ENCODE peak calls at places on chromosomes 3 and 15, in eight cellular contexts. One of them, this sample, is unnamed.

GRCh38 chr3:16399473-16399872 is 114.0 kb downstream of the RFTN1 start:
- DNase-seq in ascending aorta: no peak
- DNase-seq in HFF-Myc: peak
- DNase-seq in lower leg skin: peak
- DNase-seq in HCT116: no peak
- DNase-seq in Peyer's patch: no peak
- DNase-seq in osteocyte: no peak
- DNase-seq in sigmoid colon: no peak
- DNase-seq in this sample: no peak

GRCh38 chr3:109224333-109224732 is 87.8 kb downstream of the C3orf85 start:
- DNase-seq in osteocyte: no peak
- DNase-seq in HFF-Myc: no peak
- DNase-seq in sigmoid colon: no peak
- DNase-seq in ascending aorta: no peak
- DNase-seq in HCT116: peak
- DNase-seq in lower leg skin: no peak
- DNase-seq in Peyer's patch: no peak
- DNase-seq in this sample: no peak

GRCh38 chr3:128649264-128649663 is 1.4 kb downstream of the RPN1 start:
- DNase-seq in sigmoid colon: peak
- DNase-seq in Peyer's patch: no peak
- DNase-seq in HFF-Myc: no peak
- DNase-seq in ascending aorta: no peak
- DNase-seq in osteocyte: no peak
- DNase-seq in HCT116: no peak
- DNase-seq in lower leg skin: no peak
- DNase-seq in this sample: no peak

GRCh38 chr15:77243146-77243545 is 172.2 kb upstream of the TSPAN3 start:
- DNase-seq in lower leg skin: no peak
- DNase-seq in HCT116: no peak
- DNase-seq in osteocyte: no peak
- DNase-seq in sigmoid colon: no peak
- DNase-seq in Peyer's patch: no peak
- DNase-seq in HFF-Myc: no peak
- DNase-seq in ascending aorta: no peak
- DNase-seq in this sample: no peak

GRCh38 chr3:149763565-149763964 is 11.3 kb upstream of the COMMD2 start:
- DNase-seq in Peyer's patch: no peak
- DNase-seq in ascending aorta: no peak
- DNase-seq in HFF-Myc: no peak
- DNase-seq in osteocyte: no peak
- DNase-seq in sigmoid colon: no peak
- DNase-seq in lower leg skin: no peak
- DNase-seq in HCT116: no peak
- DNase-seq in this sample: no peak

GRCh38 chr3:140994316-140994715 is 52.7 kb downstream of the SLC25A36 start:
- DNase-seq in osteocyte: no peak
- DNase-seq in lower leg skin: no peak
- DNase-seq in HFF-Myc: no peak
- DNase-seq in HCT116: no peak
- DNase-seq in sigmoid colon: no peak
- DNase-seq in Peyer's patch: no peak
- DNase-seq in ascending aorta: no peak
- DNase-seq in this sample: no peak

GRCh38 chr3:17643691-17644090 is 98.7 kb downstream of the TBC1D5 start:
- DNase-seq in HFF-Myc: no peak
- DNase-seq in sigmoid colon: no peak
- DNase-seq in lower leg skin: no peak
- DNase-seq in osteocyte: no peak
- DNase-seq in Peyer's patch: no peak
- DNase-seq in HCT116: no peak
- DNase-seq in ascending aorta: no peak
- DNase-seq in this sample: no peak

GRCh38 chr3:143807987-143808386 is 40.3 kb downstream of the SLC9A9 start:
- DNase-seq in Peyer's patch: no peak
- DNase-seq in ascending aorta: no peak
- DNase-seq in HCT116: no peak
- DNase-seq in lower leg skin: no peak
- DNase-seq in osteocyte: no peak
- DNase-seq in sigmoid colon: no peak
- DNase-seq in HFF-Myc: no peak
- DNase-seq in this sample: no peak

GRCh38 chr15:75153084-75153483 is 48.6 kb upstream of the C15orf39 start:
- DNase-seq in HCT116: peak
- DNase-seq in sigmoid colon: no peak
- DNase-seq in ascending aorta: peak
- DNase-seq in osteocyte: no peak
- DNase-seq in Peyer's patch: no peak
- DNase-seq in lower leg skin: peak
- DNase-seq in HFF-Myc: peak
- DNase-seq in this sample: no peak

GRCh38 chr15:23647421-23648375 is at the start of gene MAGEL2:
- DNase-seq in Peyer's patch: no peak
- DNase-seq in HFF-Myc: no peak
- DNase-seq in osteocyte: no peak
- DNase-seq in ascending aorta: no peak
- DNase-seq in lower leg skin: no peak
- DNase-seq in HCT116: no peak
- DNase-seq in sigmoid colon: no peak
- DNase-seq in this sample: no peak

GRCh38 chr3:18279338-18279737 is 145.8 kb downstream of the SATB1 start:
- DNase-seq in sigmoid colon: no peak
- DNase-seq in HCT116: no peak
- DNase-seq in ascending aorta: no peak
- DNase-seq in HFF-Myc: no peak
- DNase-seq in osteocyte: no peak
- DNase-seq in lower leg skin: no peak
- DNase-seq in Peyer's patch: no peak
- DNase-seq in this sample: no peak

GRCh38 chr3:186940965-186941364 is 10.6 kb downstream of the ST6GAL1 start:
- DNase-seq in osteocyte: no peak
- DNase-seq in ascending aorta: peak
- DNase-seq in Peyer's patch: no peak
- DNase-seq in HCT116: no peak
- DNase-seq in lower leg skin: no peak
- DNase-seq in sigmoid colon: no peak
- DNase-seq in HFF-Myc: no peak
- DNase-seq in this sample: no peak

GRCh38 chr3:52789746-52790040 is 4.9 kb upstream of the ITIH3 start:
- DNase-seq in lower leg skin: no peak
- DNase-seq in Peyer's patch: no peak
- DNase-seq in HCT116: no peak
- DNase-seq in sigmoid colon: no peak
- DNase-seq in osteocyte: no peak
- DNase-seq in HFF-Myc: no peak
- DNase-seq in ascending aorta: no peak
- DNase-seq in this sample: no peak

GRCh38 chr3:79111375-79112052 is 656.3 kb downstream of the ROBO1 start:
- DNase-seq in ascending aorta: no peak
- DNase-seq in sigmoid colon: no peak
- DNase-seq in HCT116: no peak
- DNase-seq in osteocyte: no peak
- DNase-seq in HFF-Myc: peak
- DNase-seq in lower leg skin: no peak
- DNase-seq in Peyer's patch: no peak
- DNase-seq in this sample: no peak

GRCh38 chr3:44554626-44555592 is at the start of gene ZKSCAN7:
- DNase-seq in Peyer's patch: peak
- DNase-seq in sigmoid colon: peak
- DNase-seq in HFF-Myc: no peak
- DNase-seq in osteocyte: peak
- DNase-seq in HCT116: no peak
- DNase-seq in lower leg skin: peak
- DNase-seq in ascending aorta: no peak
- DNase-seq in this sample: peak
- TF ChIP-seq CTCF in Peyer's patch: peak
- TF ChIP-seq CTCF in sigmoid colon: no peak
- TF ChIP-seq CTCF in HFF-Myc: no peak
- TF ChIP-seq CTCF in osteocyte: peak
- TF ChIP-seq CTCF in HCT116: no peak
- TF ChIP-seq CTCF in lower leg skin: no peak
- TF ChIP-seq CTCF in ascending aorta: no peak
- TF ChIP-seq CTCF in this sample: no peak

GRCh38 chr3:42957573-42957972 is 21.5 kb upstream of the GASK1A start:
- DNase-seq in HCT116: no peak
- DNase-seq in lower leg skin: no peak
- DNase-seq in Peyer's patch: no peak
- DNase-seq in ascending aorta: no peak
- DNase-seq in osteocyte: no peak
- DNase-seq in HFF-Myc: no peak
- DNase-seq in sigmoid colon: no peak
- DNase-seq in this sample: no peak
- TF ChIP-seq CTCF in HCT116: peak
- TF ChIP-seq CTCF in lower leg skin: no peak
- TF ChIP-seq CTCF in Peyer's patch: no peak
- TF ChIP-seq CTCF in ascending aorta: no peak
- TF ChIP-seq CTCF in osteocyte: no peak
- TF ChIP-seq CTCF in HFF-Myc: peak
- TF ChIP-seq CTCF in sigmoid colon: no peak
- TF ChIP-seq CTCF in this sample: no peak

DNA sequence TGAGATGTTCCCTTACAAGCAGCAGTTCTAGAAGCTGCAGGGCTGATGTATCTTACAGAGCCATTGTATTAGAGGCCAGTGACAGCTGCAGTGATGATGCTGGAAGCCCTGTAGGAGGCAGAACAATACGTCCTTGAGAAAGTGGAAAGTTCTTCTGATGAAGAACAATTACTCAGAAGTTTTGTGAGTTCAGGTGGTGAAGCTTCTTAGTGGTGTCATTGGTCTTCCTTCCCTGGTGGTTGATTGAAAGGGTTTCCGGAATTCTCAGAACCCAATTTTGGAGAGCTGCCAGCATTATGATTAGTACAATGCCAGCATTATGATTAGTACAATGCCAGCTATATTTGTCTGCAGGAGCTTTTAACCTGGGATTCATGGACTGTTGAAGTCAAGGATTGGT is 356.4 kb downstream of the MFSD1 start:
- DNase-seq in HCT116: peak
- DNase-seq in ascending aorta: no peak
- DNase-seq in sigmoid colon: no peak
- DNase-seq in Peyer's patch: no peak
- DNase-seq in HFF-Myc: no peak
- DNase-seq in lower leg skin: no peak
- DNase-seq in osteocyte: no peak
- DNase-seq in this sample: no peak
- TF ChIP-seq CTCF in HCT116: peak
- TF ChIP-seq CTCF in ascending aorta: no peak
- TF ChIP-seq CTCF in sigmoid colon: no peak
- TF ChIP-seq CTCF in Peyer's patch: no peak
- TF ChIP-seq CTCF in HFF-Myc: peak
- TF ChIP-seq CTCF in lower leg skin: no peak
- TF ChIP-seq CTCF in osteocyte: no peak
- TF ChIP-seq CTCF in this sample: no peak

GRCh38 chr3:41364736-41365135 is 165.4 kb downstream of the CTNNB1 start:
- DNase-seq in lower leg skin: no peak
- DNase-seq in osteocyte: no peak
- DNase-seq in HFF-Myc: no peak
- DNase-seq in Peyer's patch: no peak
- DNase-seq in HCT116: no peak
- DNase-seq in sigmoid colon: no peak
- DNase-seq in ascending aorta: no peak
- DNase-seq in this sample: no peak
- TF ChIP-seq CTCF in lower leg skin: no peak
- TF ChIP-seq CTCF in osteocyte: no peak
- TF ChIP-seq CTCF in HFF-Myc: no peak
- TF ChIP-seq CTCF in Peyer's patch: no peak
- TF ChIP-seq CTCF in HCT116: no peak
- TF ChIP-seq CTCF in sigmoid colon: no peak
- TF ChIP-seq CTCF in ascending aorta: no peak
- TF ChIP-seq CTCF in this sample: no peak

GRCh38 chr3:169505577-169506155 is 157.8 kb downstream of the MECOM start:
- DNase-seq in Peyer's patch: no peak
- DNase-seq in sigmoid colon: no peak
- DNase-seq in HFF-Myc: no peak
- DNase-seq in HCT116: peak
- DNase-seq in ascending aorta: no peak
- DNase-seq in lower leg skin: no peak
- DNase-seq in osteocyte: no peak
- DNase-seq in this sample: no peak
- TF ChIP-seq CTCF in Peyer's patch: no peak
- TF ChIP-seq CTCF in sigmoid colon: no peak
- TF ChIP-seq CTCF in HFF-Myc: peak
- TF ChIP-seq CTCF in HCT116: no peak
- TF ChIP-seq CTCF in ascending aorta: no peak
- TF ChIP-seq CTCF in lower leg skin: no peak
- TF ChIP-seq CTCF in osteocyte: no peak
- TF ChIP-seq CTCF in this sample: no peak

This sample was measured in omental fat pad.